ENCODE peak calls at places on chromosomes 13 and 19, in six cellular contexts. One of them, this sample, is unnamed.

GRCh38 chr19:43623889-43624670 is 4.7 kb upstream of the ZNF428 start:
- DNase-seq in SK-N-SH: peak
- DNase-seq in K562: peak
- DNase-seq in GM12878: no peak
- DNase-seq in HepG2: no peak
- DNase-seq in H1: peak
- DNase-seq in this sample: no peak

GRCh38 chr19:49421039-49421877 is 2.0 kb downstream of the PTH2 start:
- DNase-seq in SK-N-SH: peak
- DNase-seq in GM12878: no peak
- DNase-seq in K562: peak
- DNase-seq in H1: peak
- DNase-seq in HepG2: no peak
- DNase-seq in this sample: no peak

GRCh38 chr13:19685445-19685844 is 52.0 kb downstream of the MPHOSPH8 start:
- DNase-seq in H1: no peak
- DNase-seq in GM12878: no peak
- DNase-seq in K562: no peak
- DNase-seq in SK-N-SH: no peak
- DNase-seq in HepG2: no peak
- DNase-seq in this sample: no peak

GRCh38 chr13:30415430-30416030 is 6.8 kb upstream of the UBE2L5 start:
- DNase-seq in K562: no peak
- DNase-seq in H1: no peak
- DNase-seq in GM12878: no peak
- DNase-seq in HepG2: no peak
- DNase-seq in SK-N-SH: no peak
- DNase-seq in this sample: no peak

GRCh38 chr19:44212865-44213346 is 574 bp downstream of the ZNF227 start:
- DNase-seq in K562: peak
- DNase-seq in HepG2: peak
- DNase-seq in H1: no peak
- DNase-seq in GM12878: no peak
- DNase-seq in SK-N-SH: peak
- DNase-seq in this sample: no peak

GRCh38 chr19:4534836-4535658 is at the start of gene PLIN5:
- DNase-seq in H1: peak
- DNase-seq in HepG2: peak
- DNase-seq in K562: peak
- DNase-seq in SK-N-SH: peak
- DNase-seq in GM12878: peak
- DNase-seq in this sample: peak

GRCh38 chr13:62320129-62320724 is 904.6 kb upstream of the PCDH20 start:
- DNase-seq in SK-N-SH: peak
- DNase-seq in H1: no peak
- DNase-seq in GM12878: peak
- DNase-seq in HepG2: peak
- DNase-seq in K562: peak
- DNase-seq in this sample: peak

GRCh38 chr13:110307697-110308376 is 753 bp downstream of the COL4A2 start:
- DNase-seq in HepG2: no peak
- DNase-seq in K562: no peak
- DNase-seq in SK-N-SH: no peak
- DNase-seq in H1: peak
- DNase-seq in GM12878: no peak
- DNase-seq in this sample: no peak

GRCh38 chr19:38654478-38655079 is 7.1 kb downstream of the ACTN4 start:
- DNase-seq in GM12878: no peak
- DNase-seq in K562: no peak
- DNase-seq in H1: no peak
- DNase-seq in HepG2: no peak
- DNase-seq in SK-N-SH: no peak
- DNase-seq in this sample: no peak

GRCh38 chr13:39039033-39039432 is 777 bp downstream of the NHLRC3 start:
- DNase-seq in K562: peak
- DNase-seq in GM12878: no peak
- DNase-seq in H1: no peak
- DNase-seq in SK-N-SH: no peak
- DNase-seq in HepG2: peak
- DNase-seq in this sample: no peak

GRCh38 chr19:41323430-41324125 is 13.6 kb downstream of the CCDC97 start:
- DNase-seq in SK-N-SH: peak
- DNase-seq in K562: peak
- DNase-seq in H1: no peak
- DNase-seq in GM12878: no peak
- DNase-seq in HepG2: peak
- DNase-seq in this sample: peak

GRCh38 chr19:41325947-41326706 is 16.2 kb downstream of the CCDC97 start:
- DNase-seq in HepG2: peak
- DNase-seq in GM12878: no peak
- DNase-seq in SK-N-SH: peak
- DNase-seq in K562: peak
- DNase-seq in H1: peak
- DNase-seq in this sample: no peak

GRCh38 chr19:41324231-41324702 is 14.3 kb downstream of the CCDC97 start:
- DNase-seq in H1: no peak
- DNase-seq in SK-N-SH: no peak
- DNase-seq in GM12878: no peak
- DNase-seq in HepG2: no peak
- DNase-seq in K562: peak
- DNase-seq in this sample: no peak

GRCh38 chr19:41325640-41325946 is 15.6 kb downstream of the CCDC97 start:
- DNase-seq in K562: no peak
- DNase-seq in GM12878: no peak
- DNase-seq in SK-N-SH: no peak
- DNase-seq in HepG2: no peak
- DNase-seq in H1: peak
- DNase-seq in this sample: no peak

GRCh38 chr19:41324921-41325639 is 15.1 kb downstream of the CCDC97 start:
- DNase-seq in GM12878: no peak
- DNase-seq in K562: peak
- DNase-seq in H1: peak
- DNase-seq in HepG2: peak
- DNase-seq in SK-N-SH: peak
- DNase-seq in this sample: no peak
- TF ChIP-seq GABPA in GM12878: no peak
- TF ChIP-seq GABPA in K562: peak
- TF ChIP-seq GABPA in H1: no peak
- TF ChIP-seq GABPA in HepG2: peak
- TF ChIP-seq GABPA in SK-N-SH: no peak
- TF ChIP-seq GABPA in this sample: no peak

GRCh38 chr19:47186337-47187022 is 44.5 kb downstream of the BBC3 start:
- DNase-seq in GM12878: peak
- DNase-seq in K562: no peak
- DNase-seq in H1: no peak
- DNase-seq in SK-N-SH: peak
- DNase-seq in HepG2: no peak
- DNase-seq in this sample: no peak
- TF ChIP-seq GABPA in GM12878: no peak
- TF ChIP-seq GABPA in K562: no peak
- TF ChIP-seq GABPA in H1: no peak
- TF ChIP-seq GABPA in SK-N-SH: no peak
- TF ChIP-seq GABPA in HepG2: no peak
- TF ChIP-seq GABPA in this sample: no peak

DNA sequence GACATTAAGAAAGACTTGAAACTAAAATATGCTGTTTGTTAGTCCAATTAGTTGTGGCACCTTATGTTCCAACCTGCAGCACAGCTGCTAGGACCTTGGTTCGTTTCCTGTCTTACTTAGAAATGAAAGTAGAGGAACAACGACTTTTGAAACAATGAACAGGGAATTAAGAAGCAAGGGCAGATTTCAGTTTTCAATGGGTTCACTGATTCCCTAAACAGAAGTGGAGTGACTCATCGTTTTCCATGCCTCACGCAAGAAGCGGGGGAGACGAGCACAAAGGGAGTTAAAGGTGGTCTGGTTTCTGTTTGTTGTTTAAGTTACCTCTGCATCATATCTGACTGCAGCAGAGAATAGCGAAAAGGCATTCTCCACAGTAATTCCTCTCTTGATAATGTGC is 44.8 kb downstream of the PHF11 start:
- DNase-seq in GM12878: peak
- DNase-seq in HepG2: no peak
- DNase-seq in K562: peak
- DNase-seq in SK-N-SH: no peak
- DNase-seq in H1: no peak
- DNase-seq in this sample: no peak
- TF ChIP-seq GABPA in GM12878: no peak
- TF ChIP-seq GABPA in HepG2: no peak
- TF ChIP-seq GABPA in K562: no peak
- TF ChIP-seq GABPA in SK-N-SH: no peak
- TF ChIP-seq GABPA in H1: no peak
- TF ChIP-seq GABPA in this sample: no peak

GRCh38 chr19:9538183-9539058 is at the start of gene ZNF426:
- DNase-seq in HepG2: peak
- DNase-seq in SK-N-SH: peak
- DNase-seq in GM12878: peak
- DNase-seq in K562: peak
- DNase-seq in H1: peak
- DNase-seq in this sample: peak

GRCh38 chr19:9531933-9532332 is 6.5 kb downstream of the ZNF426 start:
- DNase-seq in GM12878: no peak
- DNase-seq in H1: no peak
- DNase-seq in HepG2: peak
- DNase-seq in K562: no peak
- DNase-seq in SK-N-SH: no peak
- DNase-seq in this sample: no peak

GRCh38 chr19:9535934-9536333 is 2.5 kb downstream of the ZNF426 start:
- DNase-seq in HepG2: no peak
- DNase-seq in K562: no peak
- DNase-seq in GM12878: no peak
- DNase-seq in H1: no peak
- DNase-seq in SK-N-SH: no peak
- DNase-seq in this sample: no peak
- TF ChIP-seq GABPA in HepG2: no peak
- TF ChIP-seq GABPA in K562: no peak
- TF ChIP-seq GABPA in GM12878: no peak
- TF ChIP-seq GABPA in H1: no peak
- TF ChIP-seq GABPA in SK-N-SH: no peak
- TF ChIP-seq GABPA in this sample: no peak

GRCh38 chr19:35446194-35446593 is 1.9 kb upstream of the FFAR2 start:
- DNase-seq in HepG2: no peak
- DNase-seq in SK-N-SH: no peak
- DNase-seq in K562: no peak
- DNase-seq in H1: no peak
- DNase-seq in GM12878: no peak
- DNase-seq in this sample: no peak
- TF ChIP-seq GABPA in HepG2: no peak
- TF ChIP-seq GABPA in SK-N-SH: no peak
- TF ChIP-seq GABPA in K562: peak
- TF ChIP-seq GABPA in H1: no peak
- TF ChIP-seq GABPA in GM12878: peak
- TF ChIP-seq GABPA in this sample: no peak

GRCh38 chr19:2261438-2262172 is 5.4 kb upstream of the JSRP1 start:
- DNase-seq in HepG2: no peak
- DNase-seq in H1: peak
- DNase-seq in K562: peak
- DNase-seq in SK-N-SH: peak
- DNase-seq in GM12878: no peak
- DNase-seq in this sample: no peak
- TF ChIP-seq GABPA in HepG2: no peak
- TF ChIP-seq GABPA in H1: no peak
- TF ChIP-seq GABPA in K562: no peak
- TF ChIP-seq GABPA in SK-N-SH: no peak
- TF ChIP-seq GABPA in GM12878: no peak
- TF ChIP-seq GABPA in this sample: no peak

This sample was measured in HL-60.